ENCODE peak calls at places on chromosomes 12 and 14, in nine cellular contexts. S is GM23338; M is H1; B is CD4-positive, alpha-beta memory T cell; Y is IMR-90; C is heart left ventricle; X is GM23248; I is effector memory CD4-positive, alpha-beta T cell; V is lung. Q is an unnamed sample. For H3K4me1, the result is how much of the 10 kb centered on the place peaks cover.

GRCh38 chr12:121748571-121749265 is 36.2 kb downstream of the TMEM120B start:
- DNase-seq in B (no peak), M (no peak), I (no peak), Y (peak), S (peak), V (no peak), X (peak), C (no peak), Q (peak)

GRCh38 chr12:52867636-52868035 is 18.8 kb upstream of the KRT78 start:
- DNase-seq in M (no peak), S (peak), Y (no peak), I (no peak), B (no peak), X (peak), V (no peak), C (peak), Q (peak)

GRCh38 chr12:8156416-8156815 is 399 bp upstream of the ZNF705A start:
- DNase-seq in V (no peak), M (no peak), X (peak), C (no peak), I (no peak), B (no peak), Y (no peak), S (no peak), Q (no peak)

GRCh38 chr12:60335765-60336164 is 739.9 kb downstream of the SLC16A7 start:
- DNase-seq in X (peak), M (no peak), S (peak), Y (peak), V (no peak), I (no peak), C (no peak), B (no peak), Q (no peak)

GRCh38 chr12:1439201-1439600 is 155.2 kb downstream of the FBXL14 start:
- DNase-seq in M (no peak), X (no peak), I (no peak), V (no peak), S (no peak), B (no peak), C (no peak), Y (no peak), Q (no peak)

GRCh38 chr14:58947156-58947555 is 241.3 kb upstream of the DAAM1 start:
- DNase-seq in S (no peak), X (no peak), V (no peak), Y (no peak), M (no peak), I (no peak), C (no peak), B (no peak), Q (no peak)

GRCh38 chr14:40204441-40205175 is 772.4 kb upstream of the FBXO33 start:
- DNase-seq in Y (no peak), X (no peak), C (no peak), M (no peak), V (no peak), S (peak), I (no peak), B (no peak), Q (no peak)

GRCh38 chr12:45208604-45209487 is 7.0 kb upstream of the ANO6 start:
- DNase-seq in S (no peak), C (no peak), Y (peak), X (peak), I (no peak), B (no peak), M (no peak), V (no peak), Q (no peak)

GRCh38 chr12:49897276-49897675 is 6.4 kb downstream of the FAIM2 start:
- DNase-seq in X (peak), I (no peak), V (no peak), S (no peak), B (no peak), Y (peak), C (no peak), M (no peak), Q (peak)

GRCh38 chr14:54773171-54774006 is 129.2 kb downstream of the GCH1 start:
- DNase-seq in B (peak), C (peak), V (peak), I (peak), Y (peak), M (peak), X (peak), S (peak), Q (peak)

GRCh38 chr14:31788340-31788739 is 227.1 kb downstream of the NUBPL start:
- DNase-seq in B (no peak), Y (no peak), S (no peak), C (no peak), I (no peak), X (no peak), V (no peak), M (no peak), Q (no peak)

GRCh38 chr12:116194935-116195431 is 82.5 kb downstream of the MED13L start:
- DNase-seq in M (no peak), I (no peak), B (peak), X (no peak), V (no peak), Y (no peak), C (no peak), S (no peak), Q (no peak)

GRCh38 chr12:13536219-13536910 is 339.8 kb downstream of the EMP1 start:
- DNase-seq in X (no peak), S (no peak), C (no peak), I (no peak), M (no peak), Y (no peak), B (no peak), V (no peak), Q (no peak)

GRCh38 chr14:91246051-91246852 is 1.7 kb upstream of the GPR68 start:
- DNase-seq in I (peak), X (no peak), V (no peak), Y (no peak), B (peak), M (no peak), S (no peak), C (no peak), Q (no peak)

GRCh38 chr12:29537292-29537691 is 39.8 kb upstream of the OVCH1 start:
- DNase-seq in S (no peak), M (no peak), Y (peak), B (no peak), I (no peak), C (no peak), V (no peak), X (no peak), Q (no peak)

GRCh38 chr12:87801860-87802720 is 227.1 kb downstream of the C12orf50 start:
- DNase-seq in M (no peak), B (no peak), X (peak), S (no peak), Y (no peak), I (no peak), C (no peak), V (no peak), Q (no peak)

GRCh38 chr12:92034083-92034482 is 111.6 kb downstream of the BTG1 start:
- DNase-seq in I (no peak), S (no peak), X (no peak), C (no peak), V (no peak), Y (no peak), B (no peak), M (no peak), Q (no peak)

GRCh38 chr12:92035477-92035876 is 110.2 kb downstream of the BTG1 start:
- DNase-seq in S (no peak), X (no peak), V (no peak), B (no peak), Y (no peak), I (no peak), C (no peak), M (no peak), Q (no peak)

GRCh38 chr12:92036061-92036620 is 109.5 kb downstream of the BTG1 start:
- DNase-seq in Y (no peak), V (no peak), B (no peak), C (no peak), S (no peak), I (no peak), X (no peak), M (no peak), Q (no peak)

GRCh38 chr12:92032965-92033364 is 112.7 kb downstream of the BTG1 start:
- DNase-seq in B (no peak), M (no peak), Y (no peak), I (no peak), S (no peak), V (no peak), X (no peak), C (no peak), Q (no peak)

GRCh38 chr12:92034858-92035401 is 110.7 kb downstream of the BTG1 start:
- DNase-seq in S (no peak), X (peak), I (peak), Y (peak), V (peak), C (peak), M (no peak), B (peak), Q (peak)
- H3K4me1 ChIP-seq in S (under half), X (under half), I (half or more), Y (under half), V (under half), C (under half), M (under half), B (half or more), Q (under half)

DNA sequence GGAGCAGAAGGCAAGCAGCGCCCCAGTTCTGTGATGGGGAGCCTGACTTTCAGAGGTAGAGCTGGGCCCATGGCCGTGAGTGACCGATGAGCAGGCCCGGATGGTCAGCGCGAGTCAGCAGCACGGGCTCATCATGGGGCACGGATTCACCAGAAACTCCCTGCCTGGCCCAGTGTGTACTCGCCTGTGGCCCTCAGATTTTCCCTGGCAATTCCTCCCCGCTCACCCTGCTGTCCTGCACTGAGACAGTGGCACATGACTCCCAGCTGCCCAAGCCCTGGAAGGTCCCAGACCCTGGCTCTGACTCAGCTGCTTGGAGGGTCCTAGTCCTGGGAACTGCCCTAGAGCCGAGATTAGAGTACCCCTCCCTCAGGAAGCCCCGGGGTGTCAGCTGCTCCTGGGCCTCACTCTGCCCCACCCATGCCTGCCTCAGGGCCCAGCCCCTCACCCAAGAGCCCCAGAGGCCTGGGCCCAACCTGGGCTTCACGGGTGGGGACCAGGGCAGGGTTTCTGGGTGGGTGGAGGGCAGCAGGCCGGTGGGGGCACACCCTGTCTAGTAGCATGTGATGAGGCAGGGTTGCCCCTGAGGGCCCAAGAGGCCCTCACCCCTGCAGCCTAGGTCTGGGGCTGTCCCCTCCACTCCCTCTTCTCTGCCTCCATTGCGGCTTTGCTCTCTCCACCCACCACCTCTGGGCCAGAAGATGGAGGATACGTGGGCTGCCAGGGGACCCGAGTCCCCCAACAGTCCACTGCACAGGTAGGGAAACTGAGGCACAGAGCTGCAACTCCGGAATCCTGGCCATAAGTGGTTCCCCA is 8.4 kb downstream of the TRMT61A start:
- DNase-seq in B (no peak), X (peak), I (no peak), Y (peak), V (no peak), M (no peak), C (no peak), S (no peak), Q (no peak)
- H3K27ac ChIP-seq in B (no peak), X (peak), I (no peak), Y (no peak), V (no peak), M (no peak), C (no peak), S (no peak), Q (peak)

GRCh38 chr14:100573009-100573756 is 14.0 kb downstream of the BEGAIN start:
- DNase-seq in B (no peak), V (no peak), M (no peak), S (peak), C (no peak), Y (no peak), X (no peak), I (no peak), Q (no peak)
- H3K4me3 ChIP-seq in B (no peak), V (no peak), M (no peak), S (peak), C (no peak), Y (no peak), X (no peak), I (no peak), Q (no peak)

GRCh38 chr12:112131686-112132085 is 6.3 kb downstream of the TRAFD1 start:
- DNase-seq in C (no peak), M (no peak), X (peak), I (no peak), Y (no peak), B (no peak), S (no peak), V (no peak), Q (no peak)
- H3K4me1 ChIP-seq in C (under half), M (under half), X (under half), I (under half), Y (under half), B (half or more), S (under half), V (under half), Q (under half)

DNA sequence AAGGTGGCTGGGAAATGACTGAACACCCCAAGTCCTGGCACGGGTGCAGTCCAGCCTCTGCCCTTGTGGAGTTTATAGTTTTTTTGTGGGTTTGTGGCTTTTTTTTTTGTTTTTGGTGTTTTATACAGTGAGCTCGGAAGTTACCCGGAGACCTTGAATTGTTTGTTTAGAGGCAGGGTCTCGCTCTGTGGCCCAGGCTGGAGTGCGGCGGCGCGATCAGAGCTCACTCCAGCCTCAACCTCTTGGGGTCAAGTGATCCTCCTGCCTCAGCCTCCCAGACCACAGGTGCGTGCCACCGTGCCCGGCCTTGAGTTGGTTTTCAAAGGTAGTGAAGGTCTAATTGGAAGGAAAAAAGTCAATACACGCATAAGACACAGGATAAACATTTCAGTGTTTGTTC is 879 bp upstream of the ANHX start:
- DNase-seq in Y (no peak), C (no peak), B (no peak), V (peak), I (no peak), S (no peak), X (no peak), M (no peak), Q (no peak)
- H3K27ac ChIP-seq in Y (no peak), C (no peak), B (no peak), V (no peak), I (no peak), S (no peak), X (no peak), M (no peak), Q (no peak)

GRCh38 chr14:99264691-99265090 is 7.3 kb downstream of the BCL11B start:
- DNase-seq in C (no peak), S (no peak), I (no peak), B (no peak), X (no peak), M (no peak), Y (no peak), V (no peak), Q (no peak)

GRCh38 chr14:99265571-99265970 is 6.4 kb downstream of the BCL11B start:
- DNase-seq in X (no peak), I (no peak), M (no peak), B (peak), C (no peak), Y (no peak), V (no peak), S (no peak), Q (no peak)

GRCh38 chr14:99261916-99262787 is 9.8 kb downstream of the BCL11B start:
- DNase-seq in M (no peak), Y (no peak), S (peak), B (peak), I (peak), X (no peak), C (no peak), V (no peak), Q (no peak)

GRCh38 chr14:99262977-99263448 is 9.0 kb downstream of the BCL11B start:
- DNase-seq in V (no peak), S (peak), I (no peak), X (no peak), Y (no peak), M (no peak), C (no peak), B (no peak), Q (no peak)

GRCh38 chr14:99263564-99264330 is 8.2 kb downstream of the BCL11B start:
- DNase-seq in I (no peak), B (no peak), X (no peak), Y (no peak), M (no peak), V (no peak), C (no peak), S (no peak), Q (no peak)
- H3K4me3 ChIP-seq in I (peak), B (peak), X (no peak), Y (no peak), M (no peak), V (no peak), C (no peak), S (peak), Q (no peak)

Q was measured in psoas muscle.